ENCODE peak calls at places on chromosomes 5 and 9, in four cellular contexts. K is aorta, Y is fibroblast of lung, B is heart left ventricle. F is an unnamed sample.

GRCh38 chr5:177194278-177194677 is 60.7 kb downstream of the NSD1 start:
- DNase-seq in K (no peak), Y (peak), B (no peak), F (peak)

GRCh38 chr9:73081979-73082657 is 69.5 kb upstream of the ANXA1 start:
- DNase-seq in K (no peak), Y (peak), B (no peak), F (peak)

GRCh38 chr5:32710335-32710858 is 724 bp upstream of the NPR3 start:
- DNase-seq in K (peak), Y (peak), B (peak), F (peak)

GRCh38 chr5:157602505-157602904 is 26.9 kb upstream of the ADAM19 start:
- DNase-seq in K (no peak), Y (peak), B (no peak), F (no peak)

GRCh38 chr9:89677696-89678393 is 73.0 kb downstream of the GADD45G start:
- DNase-seq in K (no peak), Y (no peak), B (no peak), F (no peak)

GRCh38 chr5:74336286-74336685 is 304.2 kb downstream of the ENC1 start:
- DNase-seq in K (no peak), Y (no peak), B (no peak), F (no peak)

GRCh38 chr9:19049872-19050636 is 827 bp downstream of the RRAGA start:
- DNase-seq in K (no peak), Y (peak), B (no peak), F (peak)

GRCh38 chr9:93224591-93224990 is 40.7 kb downstream of the WNK2 start:
- DNase-seq in K (no peak), Y (no peak), B (no peak), F (no peak)

GRCh38 chr9:127187231-127187956 is 65.0 kb upstream of the ANGPTL2 start:
- DNase-seq in K (peak), Y (peak), B (peak), F (peak)

GRCh38 chr9:123065191-123065590 is 31.7 kb downstream of the GPR21 start:
- DNase-seq in K (no peak), Y (peak), B (no peak), F (no peak)

GRCh38 chr9:114551750-114552685 is 35.6 kb upstream of the ATP6V1G1 start:
- DNase-seq in K (peak), Y (peak), B (peak), F (peak)

GRCh38 chr5:126188804-126189203 is 234.4 kb upstream of the GRAMD2B start:
- DNase-seq in K (no peak), Y (no peak), B (no peak), F (no peak)

GRCh38 chr5:173016621-173017046 is 33.1 kb downstream of the ATP6V0E1 start:
- DNase-seq in K (no peak), Y (peak), B (peak), F (peak)

GRCh38 chr9:115276621-115277020 is 158.7 kb upstream of the TNC start:
- DNase-seq in K (no peak), Y (peak), B (no peak), F (peak)

GRCh38 chr5:134948929-134949328 is 18.8 kb upstream of the CATSPER3 start:
- DNase-seq in K (no peak), Y (peak), B (peak), F (no peak)

GRCh38 chr5:6759401-6759800 is 46.2 kb downstream of the TENT4A start:
- DNase-seq in K (no peak), Y (peak), B (no peak), F (no peak)

GRCh38 chr5:172508471-172509404 is 54.4 kb upstream of the SH3PXD2B start:
- DNase-seq in K (no peak), Y (no peak), B (no peak), F (no peak)

GRCh38 chr5:167152561-167152960 is 1138.9 kb upstream of the WWC1 start:
- DNase-seq in K (no peak), Y (no peak), B (no peak), F (no peak)

GRCh38 chr5:77514457-77514856 is 22.3 kb upstream of the WDR41 start:
- DNase-seq in K (no peak), Y (no peak), B (no peak), F (no peak)

GRCh38 chr5:141558150-141558549 is 60.6 kb downstream of the DIAPH1 start:
- DNase-seq in K (no peak), Y (peak), B (peak), F (no peak)

GRCh38 chr5:67065237-67065636 is 131.4 kb downstream of the CD180 start:
- DNase-seq in K (no peak), Y (no peak), B (no peak), F (no peak)

GRCh38 chr5:10288600-10289213 is 19.0 kb downstream of the CMBL start:
- DNase-seq in K (no peak), Y (no peak), B (peak), F (no peak)

GRCh38 chr5:170751631-170752030 is 31.9 kb upstream of the GABRP start:
- DNase-seq in K (no peak), Y (no peak), B (no peak), F (no peak)

GRCh38 chr5:170755679-170756456 is 27.7 kb upstream of the GABRP start:
- DNase-seq in K (no peak), Y (no peak), B (peak), F (no peak)

GRCh38 chr5:170753311-170753710 is 30.2 kb upstream of the GABRP start:
- DNase-seq in K (no peak), Y (no peak), B (no peak), F (no peak)

GRCh38 chr5:170749911-170750431 is 33.6 kb upstream of the GABRP start:
- DNase-seq in K (no peak), Y (no peak), B (no peak), F (no peak)

GRCh38 chr5:170752257-170753215 is 31.0 kb upstream of the GABRP start:
- DNase-seq in K (no peak), Y (no peak), B (peak), F (no peak)
- H3K4me3 ChIP-seq in K (no peak), Y (no peak), B (no peak), F (no peak)

GRCh38 chr5:108953940-108954339 is 206.2 kb downstream of the FER start:
- DNase-seq in K (no peak), Y (peak), B (no peak), F (no peak)
- H3K4me3 ChIP-seq in K (no peak), Y (no peak), B (no peak), F (no peak)

GRCh38 chr5:72883850-72884249 is 67.4 kb downstream of the TNPO1 start:
- DNase-seq in K (no peak), Y (peak), B (no peak), F (no peak)

GRCh38 chr5:72885824-72886223 is 69.4 kb downstream of the TNPO1 start:
- DNase-seq in K (no peak), Y (no peak), B (no peak), F (no peak)

GRCh38 chr5:72882989-72883388 is 66.5 kb downstream of the TNPO1 start:
- DNase-seq in K (no peak), Y (no peak), B (no peak), F (no peak)

GRCh38 chr5:72888595-72888994 is 67.2 kb upstream of the FCHO2 start:
- DNase-seq in K (no peak), Y (no peak), B (no peak), F (no peak)

GRCh38 chr5:72884911-72885310 is 68.5 kb downstream of the TNPO1 start:
- DNase-seq in K (no peak), Y (no peak), B (no peak), F (peak)
- H3K4me3 ChIP-seq in K (no peak), Y (no peak), B (no peak), F (no peak)

GRCh38 chr5:131720714-131721113 is 76.1 kb downstream of the FNIP1 start:
- DNase-seq in K (no peak), Y (peak), B (no peak), F (no peak)

GRCh38 chr5:131716650-131717049 is 80.2 kb downstream of the FNIP1 start:
- DNase-seq in K (no peak), Y (no peak), B (no peak), F (no peak)

DNA sequence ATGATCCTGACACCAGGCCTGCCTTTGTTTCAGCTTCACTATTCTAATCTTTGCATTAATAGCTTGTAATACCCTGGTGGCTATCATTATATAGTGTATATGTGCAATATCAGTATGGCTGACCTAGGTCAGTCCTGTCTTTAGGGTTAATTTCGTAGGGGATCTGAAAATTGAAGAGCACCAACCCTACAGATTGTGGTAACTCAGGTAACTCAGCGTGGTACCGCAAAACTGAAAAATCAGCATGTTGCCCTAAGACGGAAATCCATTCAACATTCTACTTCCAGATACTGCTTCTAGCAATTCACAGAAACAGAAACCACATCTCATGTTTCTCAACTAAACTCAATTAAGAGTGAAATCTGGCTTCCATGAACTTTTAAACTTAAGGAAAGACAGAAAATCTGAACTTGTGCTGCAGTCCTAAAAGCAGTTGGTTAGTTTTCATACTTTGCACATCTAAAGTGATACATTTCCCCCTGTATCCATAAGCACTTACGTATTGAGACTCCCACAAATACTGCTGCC is 78.3 kb downstream of the FNIP1 start:
- DNase-seq in K (no peak), Y (no peak), B (no peak), F (no peak)
- H3K4me3 ChIP-seq in K (no peak), Y (no peak), B (no peak), F (no peak)

GRCh38 chr9:129864991-129865647 is 29.9 kb downstream of the USP20 start:
- DNase-seq in K (no peak), Y (no peak), B (no peak), F (no peak)

GRCh38 chr9:129865668-129866320 is 30.5 kb downstream of the USP20 start:
- DNase-seq in K (no peak), Y (no peak), B (no peak), F (no peak)

GRCh38 chr9:129860653-129861446 is 25.6 kb downstream of the USP20 start:
- DNase-seq in K (no peak), Y (no peak), B (no peak), F (no peak)

GRCh38 chr9:129861447-129861827 is 26.2 kb downstream of the USP20 start:
- DNase-seq in K (no peak), Y (no peak), B (no peak), F (no peak)

GRCh38 chr9:129863059-129863690 is 27.9 kb downstream of the USP20 start:
- DNase-seq in K (no peak), Y (peak), B (no peak), F (no peak)
- H3K4me3 ChIP-seq in K (no peak), Y (no peak), B (no peak), F (no peak)

GRCh38 chr9:78677326-78677725 is 380.4 kb downstream of the PSAT1 start:
- DNase-seq in K (no peak), Y (peak), B (no peak), F (no peak)
- H3K4me3 ChIP-seq in K (no peak), Y (no peak), B (no peak), F (no peak)

F was measured in adipocyte.